ENCODE peak calls at places on chromosomes 7 and 10, in seven cellular contexts. K, S, I, H, Q, B and T are unnamed samples.

GRCh38 chr7:46215987-46216567 is 295.0 kb upstream of the IGFBP3 start:
- DNase-seq in K (no peak), S (no peak), I (peak), H (no peak), Q (no peak), B (no peak), T (no peak)

GRCh38 chr7:155951554-155952158 is 139.4 kb upstream of the SHH start:
- DNase-seq in K (no peak), S (no peak), I (peak), H (no peak), Q (no peak), B (no peak), T (no peak)

GRCh38 chr7:22549667-22550513 is 49.9 kb upstream of the STEAP1B start:
- DNase-seq in K (peak), S (no peak), I (peak), H (peak), Q (peak), B (no peak), T (no peak)

GRCh38 chr10:80289451-80290287 is at the start of gene MAT1A:
- DNase-seq in K (peak), S (no peak), I (peak), H (no peak), Q (no peak), B (no peak), T (no peak)

GRCh38 chr10:118818621-118819221 is 64.0 kb upstream of the CACUL1 start:
- DNase-seq in K (no peak), S (no peak), I (no peak), H (no peak), Q (peak), B (no peak), T (no peak)

GRCh38 chr10:22503315-22504090 is 158.2 kb downstream of the SPAG6 start:
- DNase-seq in K (no peak), S (peak), I (no peak), H (no peak), Q (no peak), B (no peak), T (no peak)

GRCh38 chr10:14953452-14954000 is 370 bp downstream of the DCLRE1C start:
- DNase-seq in K (no peak), S (peak), I (no peak), H (peak), Q (peak), B (peak), T (peak)

GRCh38 chr10:75582102-75582501 is 150.7 kb downstream of the LRMDA start:
- DNase-seq in K (no peak), S (no peak), I (no peak), H (no peak), Q (no peak), B (no peak), T (no peak)

GRCh38 chr10:5461914-5462840 is 37.2 kb downstream of the CALML5 start:
- DNase-seq in K (no peak), S (no peak), I (no peak), H (no peak), Q (no peak), B (no peak), T (no peak)

GRCh38 chr10:34780818-34781380 is 34.2 kb downstream of the PARD3 start:
- DNase-seq in K (no peak), S (no peak), I (no peak), H (peak), Q (peak), B (peak), T (peak)

GRCh38 chr7:18505870-18506460 is 10.4 kb downstream of the HDAC9 start:
- DNase-seq in K (no peak), S (no peak), I (no peak), H (no peak), Q (no peak), B (no peak), T (no peak)

GRCh38 chr10:7819126-7819470 is 793 bp downstream of the TAF3 start:
- DNase-seq in K (no peak), S (peak), I (peak), H (peak), Q (no peak), B (no peak), T (peak)

GRCh38 chr7:127888411-127888810 is 142.8 kb downstream of the LRRC4 start:
- DNase-seq in K (no peak), S (no peak), I (no peak), H (no peak), Q (no peak), B (no peak), T (no peak)

GRCh38 chr7:4783292-4783652 is 7.8 kb downstream of the AP5Z1 start:
- DNase-seq in K (no peak), S (no peak), I (no peak), H (no peak), Q (no peak), B (no peak), T (no peak)

GRCh38 chr10:69474688-69475432 is 23.6 kb downstream of the TSPAN15 start:
- DNase-seq in K (no peak), S (no peak), I (no peak), H (no peak), Q (no peak), B (no peak), T (no peak)

GRCh38 chr10:31020128-31020527 is 11.5 kb downstream of the ZNF438 start:
- DNase-seq in K (no peak), S (no peak), I (no peak), H (no peak), Q (no peak), B (no peak), T (no peak)

GRCh38 chr10:24358022-24358421 is 149.1 kb downstream of the KIAA1217 start:
- DNase-seq in K (no peak), S (no peak), I (no peak), H (no peak), Q (no peak), B (no peak), T (no peak)

GRCh38 chr10:14787938-14788337 is 13.2 kb upstream of the FAM107B start:
- DNase-seq in K (no peak), S (no peak), I (no peak), H (no peak), Q (no peak), B (no peak), T (no peak)

GRCh38 chr10:102660891-102661613 is 16.8 kb downstream of the TRIM8 start:
- DNase-seq in K (no peak), S (peak), I (peak), H (peak), Q (peak), B (no peak), T (peak)
- TF ChIP-seq TAF1 in K (no peak), S (no peak), I (peak), H (no peak), Q (no peak), B (peak), T (peak)

DNA sequence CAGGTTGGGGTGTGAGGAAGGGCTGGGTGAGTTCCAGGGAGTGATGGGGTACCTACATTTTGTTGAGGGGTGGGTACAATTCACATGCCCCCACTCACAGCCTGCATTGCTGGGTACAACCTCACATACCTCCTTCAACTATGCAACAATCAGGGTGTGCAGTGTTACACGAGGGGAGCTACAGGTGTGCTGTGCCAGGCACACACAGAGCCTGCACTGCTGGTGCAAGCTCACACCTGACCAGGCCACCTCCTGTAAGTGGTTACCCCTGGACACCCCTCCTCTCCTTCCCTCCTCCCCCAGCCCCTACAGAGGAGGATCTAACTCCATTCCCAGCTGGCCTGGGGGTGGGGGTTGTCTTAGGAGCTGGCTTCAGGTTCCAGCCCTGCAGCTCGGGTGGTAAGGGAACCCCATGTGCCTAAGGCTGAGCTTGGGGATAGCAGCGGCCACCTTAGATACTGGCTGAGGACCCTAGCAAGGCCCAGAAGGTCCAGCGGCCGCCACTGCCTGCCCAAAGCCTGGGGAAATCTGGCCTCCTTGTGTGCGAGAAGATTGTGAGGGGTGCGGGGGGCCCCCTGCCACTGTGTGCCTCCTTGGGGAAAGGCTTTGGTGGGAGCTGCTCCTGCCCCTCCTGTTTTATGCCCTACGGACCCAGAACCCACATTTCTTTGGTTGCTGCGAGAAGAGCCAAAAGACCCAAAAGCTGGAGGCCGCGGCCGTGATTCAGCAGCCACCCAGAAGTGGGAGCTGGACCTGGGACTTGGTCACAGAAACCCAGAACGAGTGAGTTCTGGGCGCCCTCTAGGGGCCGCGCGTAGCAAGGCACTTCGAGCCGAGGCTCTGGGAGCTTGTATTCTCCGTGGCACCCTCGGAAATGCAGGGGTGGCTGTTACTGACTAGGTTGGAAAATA is 10.8 kb downstream of the TLX1 start:
- DNase-seq in K (no peak), S (peak), I (peak), H (peak), Q (peak), B (peak), T (peak)
- TF ChIP-seq POLR2AphosphoS5 in K (no peak), S (no peak), I (no peak), H (no peak), Q (no peak), B (no peak), T (no peak)

GRCh38 chr10:90461437-90462155 is 396.2 kb downstream of the HTR7 start:
- DNase-seq in K (no peak), S (no peak), I (no peak), H (no peak), Q (no peak), B (no peak), T (no peak)
- TF ChIP-seq TAF1 in K (no peak), S (no peak), I (no peak), H (no peak), Q (no peak), B (no peak), T (no peak)

GRCh38 chr7:48255046-48255445 is 83.8 kb downstream of the ABCA13 start:
- DNase-seq in K (no peak), S (no peak), I (no peak), H (no peak), Q (no peak), B (peak), T (no peak)
- TF ChIP-seq POLR2AphosphoS5 in K (no peak), S (no peak), I (no peak), H (no peak), Q (no peak), B (no peak), T (no peak)

DNA sequence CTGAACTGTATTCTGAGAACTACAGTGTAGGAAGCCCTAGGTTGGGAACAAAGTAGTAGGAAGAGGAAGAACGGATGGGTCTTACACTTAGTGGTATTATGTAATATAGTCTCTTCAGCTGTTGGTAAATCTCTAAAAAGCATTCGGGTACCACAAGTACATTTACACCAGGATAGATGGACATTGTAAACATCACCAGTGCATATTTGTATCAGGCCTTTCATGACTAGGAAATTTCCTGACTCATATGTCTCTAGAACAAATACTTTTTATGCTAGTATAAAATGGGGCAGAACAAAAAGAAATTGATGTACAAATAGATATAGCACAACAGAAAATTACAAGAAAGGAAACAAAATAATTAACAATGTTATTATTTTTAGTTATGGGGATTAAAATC is 21.5 kb upstream of the OR6B1 start:
- DNase-seq in K (no peak), S (no peak), I (no peak), H (no peak), Q (no peak), B (no peak), T (no peak)
- TF ChIP-seq TAF1 in K (no peak), S (no peak), I (no peak), H (no peak), Q (no peak), B (no peak), T (no peak)

GRCh38 chr7:75966209-75966961 is 28.0 kb downstream of the TMEM120A start:
- DNase-seq in K (no peak), S (no peak), I (no peak), H (no peak), Q (peak), B (no peak), T (no peak)
- TF ChIP-seq POLR2AphosphoS5 in K (no peak), S (no peak), I (no peak), H (no peak), Q (no peak), B (no peak), T (no peak)